ENCODE peak calls at places on chromosomes 13 and 19, in five cellular contexts. R is fibroblast of mammary gland, N is tibial nerve, V is AG10803, S is pancreas. D is an unnamed sample.

GRCh38 chr19:14146789-14147216 is 10.4 kb upstream of the ASF1B start:
- DNase-seq in S (no peak), V (peak; percentile 92), R (peak; percentile 80), N (no peak), D (peak; percentile 62)

GRCh38 chr19:14890616-14891379 is 4.9 kb upstream of the OR7A17 start:
- DNase-seq in R (no peak), S (peak; percentile 13), V (no peak), N (no peak), D (no peak)

GRCh38 chr13:74084375-74084902 is 49.8 kb downstream of the KLF12 start:
- DNase-seq in N (no peak), R (no peak), S (no peak), V (no peak), D (no peak)

GRCh38 chr13:55038230-55038629 is 2009.6 kb downstream of the OLFM4 start:
- DNase-seq in V (no peak), S (no peak), R (no peak), N (no peak), D (no peak)

GRCh38 chr19:36891768-36892357 is 24.2 kb downstream of the ZNF829 start:
- DNase-seq in V (no peak), N (no peak), R (no peak), S (no peak), D (no peak)

GRCh38 chr19:15264061-15264932 is 32.0 kb upstream of the EPHX3 start:
- DNase-seq in S (peak; percentile 77), R (peak; percentile 74), N (peak; percentile 57), V (peak; percentile 59), D (no peak)

GRCh38 chr13:99606322-99607089 is 105.2 kb downstream of the TM9SF2 start:
- DNase-seq in R (peak; percentile 71), N (peak; percentile 79), V (peak; percentile 83), S (peak; percentile 92), D (peak; percentile 41)

GRCh38 chr19:41321600-41322270 is 11.8 kb downstream of the CCDC97 start:
- DNase-seq in N (no peak), S (no peak), R (peak; percentile 74), V (peak; percentile 70), D (no peak)

GRCh38 chr13:41019027-41019487 is at the start of gene ELF1:
- DNase-seq in S (peak; percentile 67), N (no peak), R (peak; percentile 82), V (peak; percentile 54), D (peak; percentile 14)

GRCh38 chr19:19591133-19591825 is 27.2 kb downstream of the PBX4 start:
- DNase-seq in S (peak; percentile 37), V (peak; percentile 97), N (no peak), R (peak; percentile 98), D (peak; percentile 86)

GRCh38 chr19:7861619-7862412 is 12.4 kb downstream of the PRR36 start:
- DNase-seq in N (no peak), R (no peak), S (no peak), V (no peak), D (no peak)

GRCh38 chr13:64078025-64078424 is 2662.4 kb upstream of the PCDH20 start:
- DNase-seq in R (no peak), S (no peak), N (no peak), V (no peak), D (no peak)

GRCh38 chr13:45833242-45833641 is 18.3 kb downstream of the SIAH3 start:
- DNase-seq in N (no peak), S (no peak), R (no peak), V (peak; percentile 9), D (no peak)

GRCh38 chr19:4815426-4816387 is 15.8 kb downstream of the TICAM1 start:
- DNase-seq in S (peak; percentile 90), V (peak; percentile 91), N (peak; percentile 74), R (peak; percentile 93), D (peak; percentile 78)

GRCh38 chr13:57634829-57635165 is 3.3 kb downstream of the PCDH17 start:
- DNase-seq in N (no peak), V (no peak), R (no peak), S (no peak), D (no peak)

GRCh38 chr19:15875075-15875474 is 22.8 kb downstream of the CYP4F2 start:
- DNase-seq in V (no peak), R (no peak), N (no peak), S (no peak), D (no peak)

GRCh38 chr13:23321534-23322241 is 111.8 kb downstream of the SACS start:
- DNase-seq in V (peak; percentile 93), N (no peak), R (peak; percentile 92), S (peak; percentile 28), D (peak; percentile 85)

GRCh38 chr13:99312493-99312883 is 5.3 kb upstream of the GPR183 start:
- DNase-seq in S (peak; percentile 68), N (peak; percentile 59), R (peak; percentile 100), V (peak; percentile 100), D (peak; percentile 91)

GRCh38 chr13:40377783-40378182 is 288.7 kb downstream of the FOXO1 start:
- DNase-seq in R (peak; percentile 87), S (no peak), N (no peak), V (peak; percentile 22), D (no peak)

GRCh38 chr13:112833551-112834257 is 135.3 kb upstream of the MCF2L start:
- DNase-seq in R (no peak), V (no peak), N (no peak), S (no peak), D (no peak)

GRCh38 chr13:81927347-81927746 is 1586.4 kb upstream of the SPRY2 start:
- DNase-seq in N (no peak), S (no peak), R (no peak), V (no peak), D (no peak)

GRCh38 chr13:95341441-95341840 is 40.2 kb upstream of the ABCC4 start:
- DNase-seq in S (no peak), V (peak; percentile 80), R (no peak), N (no peak), D (no peak)

GRCh38 chr13:40259899-40260298 is 406.5 kb downstream of the FOXO1 start:
- DNase-seq in V (no peak), N (no peak), S (no peak), R (peak; percentile 6), D (no peak)

GRCh38 chr19:32874605-32875004 is 5.0 kb upstream of the SLC7A9 start:
- DNase-seq in S (no peak), R (no peak), V (no peak), N (no peak), D (no peak)
- H3K4me3 ChIP-seq in S (no peak overlapping the region), R (no peak overlapping the region), V (no peak overlapping the region), N (no peak overlapping the region), D (no peak overlapping the region)

GRCh38 chr13:32426981-32427851 is 714 bp downstream of the N4BP2L1 start:
- DNase-seq in S (peak; percentile 69), V (peak; percentile 17), N (peak; percentile 20), R (peak; percentile 15), D (no peak)
- H3K4me3 ChIP-seq in S (peak overlapping the region; percentile 85), V (peak overlapping the region; percentile 65), N (peak overlapping the region; percentile 63), R (peak overlapping the region; percentile 58), D (peak overlapping the region; percentile 62)

DNA sequence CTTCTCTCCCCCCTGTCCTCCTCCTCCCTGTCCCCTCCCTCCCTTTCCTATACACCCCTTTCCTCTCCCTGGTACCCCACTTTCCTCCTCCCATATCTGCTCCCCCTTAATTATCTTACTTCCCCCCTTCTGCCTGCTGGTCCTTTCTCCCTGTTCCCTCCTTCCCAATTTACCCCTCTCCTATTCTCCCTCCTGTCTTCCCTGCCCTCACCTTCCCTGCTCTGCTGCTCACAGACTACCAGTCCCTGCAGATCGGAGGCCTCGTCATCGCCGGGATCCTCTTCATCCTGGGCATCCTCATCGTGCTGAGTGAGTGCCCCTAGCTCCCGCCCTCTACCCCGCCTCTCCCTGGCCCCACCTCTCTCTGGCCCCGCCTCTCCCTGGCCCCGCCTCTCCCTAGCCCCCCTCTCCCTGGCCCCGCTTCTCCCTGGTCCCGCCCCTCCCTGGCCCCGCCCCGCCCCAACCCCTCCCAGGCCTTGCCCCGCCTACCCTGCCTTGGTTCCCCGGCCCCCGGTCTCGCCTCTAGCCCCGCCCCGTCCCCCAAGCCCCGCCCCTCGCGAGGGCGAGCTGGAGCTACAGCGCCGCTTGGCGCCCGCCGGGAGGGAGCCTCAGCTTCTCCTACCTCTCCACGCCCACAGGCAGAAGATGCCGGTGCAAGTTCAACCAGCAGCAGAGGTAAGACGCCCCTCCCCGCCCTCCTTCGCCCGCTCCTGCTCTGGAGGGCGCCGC is 2.0 kb upstream of the FXYD7 start:
- DNase-seq in N (peak; percentile 94), S (peak; percentile 91), R (peak; percentile 91), V (peak; percentile 90), D (peak; percentile 67)
- H3K4me3 ChIP-seq in N (peak overlapping the region; percentile 51), S (peak overlapping the region; percentile 45), R (no peak overlapping the region), V (peak overlapping the region; percentile 26), D (peak overlapping the region; percentile 11)

GRCh38 chr13:33678906-33679657 is 138.9 kb upstream of the RFC3 start:
- DNase-seq in V (peak; percentile 81), R (peak; percentile 71), S (peak; percentile 88), N (peak; percentile 25), D (no peak)
- H3K4me3 ChIP-seq in V (no peak overlapping the region), R (no peak overlapping the region), S (peak overlapping the region; percentile 20), N (no peak overlapping the region), D (no peak overlapping the region)

DNA sequence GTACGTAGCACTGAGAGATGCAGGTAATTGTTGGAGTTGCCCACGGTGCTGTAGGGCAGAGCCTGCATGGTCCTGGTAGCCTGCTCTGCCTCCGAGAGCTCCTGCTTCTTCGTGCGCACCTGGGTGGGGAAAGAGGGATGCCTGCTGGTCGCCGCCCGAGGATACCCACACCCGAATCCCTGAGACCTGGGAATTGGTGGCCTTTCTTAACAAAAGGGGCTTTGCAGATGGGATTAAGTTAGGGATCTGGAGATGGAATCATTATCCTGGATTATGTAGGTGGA is 9.4 kb downstream of the C3 start:
- DNase-seq in S (no peak), R (no peak), N (no peak), V (no peak), D (no peak)
- H3K4me3 ChIP-seq in S (no peak overlapping the region), R (no peak overlapping the region), N (no peak overlapping the region), V (no peak overlapping the region), D (no peak overlapping the region)

GRCh38 chr19:33133438-33134031 is 1.6 kb downstream of the WDR88 start:
- DNase-seq in N (no peak), V (peak; percentile 31), R (peak; percentile 36), S (no peak), D (no peak)

GRCh38 chr19:33132021-33132420 is at the start of gene WDR88:
- DNase-seq in R (no peak), N (no peak), V (no peak), S (no peak), D (no peak)

GRCh38 chr19:33132425-33132824 is 511 bp downstream of the WDR88 start:
- DNase-seq in V (no peak), S (no peak), N (no peak), R (no peak), D (no peak)

GRCh38 chr19:33130433-33130832 is 1.5 kb upstream of the WDR88 start:
- DNase-seq in R (no peak), V (no peak), S (no peak), N (no peak), D (no peak)

DNA sequence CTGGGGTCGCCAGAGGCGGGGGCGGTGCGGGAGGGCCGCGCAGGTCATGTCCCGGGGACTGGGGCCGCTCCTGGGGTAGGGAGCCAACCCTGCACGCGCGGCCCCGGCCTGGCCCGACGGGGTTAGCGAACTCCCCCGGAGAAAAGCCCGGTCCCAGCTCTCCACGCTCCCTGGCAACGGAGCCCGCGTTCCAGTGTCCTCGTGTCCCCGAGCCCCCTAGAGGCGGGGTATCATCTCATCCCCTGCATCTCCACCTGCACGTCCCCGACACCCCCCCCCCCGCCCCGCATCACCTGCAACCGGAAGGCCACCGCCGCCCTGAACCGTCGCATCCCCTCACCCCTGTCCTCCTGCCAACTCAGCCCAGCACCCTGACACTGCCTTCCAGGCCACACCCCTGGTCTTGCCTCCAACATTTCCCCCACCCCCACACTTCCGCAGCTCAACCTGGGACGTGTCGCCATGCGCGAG is 2.7 kb downstream of the WDR88 start:
- DNase-seq in R (no peak), S (no peak), V (no peak), N (no peak), D (no peak)
- H3K4me3 ChIP-seq in R (no peak overlapping the region), S (no peak overlapping the region), V (no peak overlapping the region), N (no peak overlapping the region), D (no peak overlapping the region)